ENCODE peak calls at places on chromosomes 13 and 19, in five cellular contexts. H is NCI-H82; V is mesenteric fat pad; B is stimulated activated CD8-positive, alpha-beta memory T cell treated with anti-CD3 and anti-CD28 coated beads, Interleukin-2, amount 100 ng/mL, for 1 hour; D is germinal center. U is an unnamed sample.

GRCh38 chr13:27644302-27644701 is 22.6 kb downstream of the POLR1D start:
- DNase-seq in H (peak; percentile 57), V (no peak), B (no peak), D (no peak), U (no peak)

GRCh38 chr19:30065680-30066606 is 123.9 kb downstream of the URI1 start:
- DNase-seq in H (no peak), V (peak; percentile 45), B (no peak), D (no peak), U (no peak)

GRCh38 chr19:6383188-6383587 is 7.5 kb upstream of the PSPN start:
- DNase-seq in H (no peak), V (no peak), B (no peak), D (no peak), U (no peak)

GRCh38 chr13:99463998-99464397 is 37.3 kb upstream of the TM9SF2 start:
- DNase-seq in H (no peak), V (no peak), B (no peak), D (no peak), U (no peak)

GRCh38 chr13:40031031-40031430 is 375.6 kb downstream of the COG6 start:
- DNase-seq in H (no peak), V (no peak), B (no peak), D (no peak), U (no peak)

GRCh38 chr13:113565526-113566226 is 18.9 kb upstream of the TFDP1 start:
- DNase-seq in H (no peak), V (no peak), B (no peak), D (no peak), U (no peak)

GRCh38 chr13:84497613-84498012 is 615.3 kb upstream of the SLITRK1 start:
- DNase-seq in H (peak; percentile 43), V (no peak), B (no peak), D (no peak), U (no peak)

GRCh38 chr19:42092350-42092749 is 16.4 kb downstream of the ZNF574 start:
- DNase-seq in H (peak; percentile 82), V (no peak), B (no peak), D (no peak), U (peak; percentile 36)

GRCh38 chr19:4369888-4370260 is 26.5 kb downstream of the MPND start:
- DNase-seq in H (no peak), V (no peak), B (peak; percentile 44), D (peak; percentile 61), U (no peak)

GRCh38 chr19:39765091-39766076 is 13.3 kb upstream of the LEUTX start:
- DNase-seq in H (peak; percentile 83), V (no peak), B (no peak), D (peak; percentile 18), U (peak; percentile 68)

GRCh38 chr13:23268441-23268840 is 87.7 kb downstream of the SGCG start:
- DNase-seq in H (no peak), V (no peak), B (no peak), D (no peak), U (no peak)

GRCh38 chr13:50742353-50742752 is 101.1 kb downstream of the DLEU7 start:
- DNase-seq in H (no peak), V (no peak), B (no peak), D (no peak), U (no peak)

GRCh38 chr19:50661675-50662441 is 12.6 kb downstream of the C19orf81 start:
- DNase-seq in H (no peak), V (no peak), B (no peak), D (no peak), U (no peak)

GRCh38 chr13:111639994-111640393 is 319.6 kb downstream of the TEX29 start:
- DNase-seq in H (no peak), V (peak; percentile 55), B (no peak), D (no peak), U (no peak)

GRCh38 chr13:25885418-25885817 is 166.4 kb downstream of the SHISA2 start:
- DNase-seq in H (no peak), V (no peak), B (no peak), D (no peak), U (no peak)

GRCh38 chr13:101489635-101490034 is 37.2 kb downstream of the ITGBL1 start:
- DNase-seq in H (no peak), V (no peak), B (no peak), D (no peak), U (no peak)

GRCh38 chr13:110193491-110193890 is 113.5 kb downstream of the COL4A1 start:
- DNase-seq in H (no peak), V (no peak), B (no peak), D (no peak), U (no peak)

GRCh38 chr19:2271516-2272103 is 10.4 kb downstream of the PEAK3 start:
- DNase-seq in H (no peak), V (no peak), B (no peak), D (peak; percentile 8), U (no peak)

GRCh38 chr13:67238277-67238859 is 8.2 kb upstream of the PCDH9 start:
- DNase-seq in H (peak; percentile 58), V (no peak), B (no peak), D (peak; percentile 7), U (peak; percentile 42)

GRCh38 chr13:92807343-92807742 is 419.3 kb upstream of the GPC6 start:
- DNase-seq in H (no peak), V (no peak), B (no peak), D (no peak), U (no peak)

GRCh38 chr19:49491030-49491803 is 3.8 kb downstream of the RPL13A start:
- DNase-seq in H (no peak), V (no peak), B (no peak), D (no peak), U (no peak)

GRCh38 chr13:96636310-96636709 is 358.0 kb downstream of the OXGR1 start:
- DNase-seq in H (no peak), V (no peak), B (no peak), D (no peak), U (no peak)

GRCh38 chr19:23991170-23991569 is 76.5 kb downstream of the ZNF726 start:
- DNase-seq in H (peak; percentile 33), V (no peak), B (no peak), D (no peak), U (peak; percentile 96)

GRCh38 chr19:39001016-39001415 is 25.5 kb upstream of the FBXO17 start:
- DNase-seq in H (peak; percentile 88), V (no peak), B (no peak), D (no peak), U (no peak)

GRCh38 chr13:43883636-43884035 is 3.9 kb downstream of the LACC1 start:
- DNase-seq in H (no peak), V (no peak), B (no peak), D (no peak), U (no peak)

GRCh38 chr13:38180100-38180499 is 169.6 kb upstream of the UFM1 start:
- DNase-seq in H (no peak), V (no peak), B (no peak), D (no peak), U (no peak)

GRCh38 chr13:29270536-29271045 is 324.9 kb downstream of the SLC7A1 start:
- DNase-seq in H (no peak), V (no peak), B (no peak), D (no peak), U (no peak)

GRCh38 chr13:108266316-108266936 is 3.1 kb upstream of the TNFSF13B start:
- DNase-seq in H (no peak), V (no peak), B (no peak), D (no peak), U (no peak)

GRCh38 chr19:19554074-19555023 is 16.3 kb downstream of the CILP2 start:
- DNase-seq in H (peak; percentile 83), V (no peak), B (no peak), D (peak; percentile 71), U (peak; percentile 6)

GRCh38 chr19:10416380-10417257 is 3.7 kb upstream of the PDE4A start:
- DNase-seq in H (peak; percentile 91), V (peak; percentile 93), B (peak; percentile 84), D (peak; percentile 92), U (peak; percentile 90)

GRCh38 chr19:16398530-16399241 is 73.1 kb downstream of the EPS15L1 start:
- DNase-seq in H (no peak), V (no peak), B (no peak), D (no peak), U (peak; percentile 10)

GRCh38 chr13:45184693-45185092 is 16.2 kb downstream of the KCTD4 start:
- DNase-seq in H (no peak), V (no peak), B (no peak), D (no peak), U (no peak)

GRCh38 chr19:55041627-55042343 is 3.7 kb upstream of the GP6 start:
- DNase-seq in H (no peak), V (no peak), B (no peak), D (no peak), U (no peak)

GRCh38 chr13:40187836-40188591 is 478.4 kb downstream of the FOXO1 start:
- DNase-seq in H (no peak), V (no peak), B (no peak), D (no peak), U (no peak)

GRCh38 chr19:41588497-41589209 is 12.7 kb downstream of the CEACAM21 start:
- DNase-seq in H (no peak), V (no peak), B (no peak), D (peak; percentile 26), U (no peak)

GRCh38 chr19:38417544-38418506 is 8.2 kb downstream of the RASGRP4 start:
- DNase-seq in H (peak; percentile 89), V (no peak), B (no peak), D (peak; percentile 75), U (peak; percentile 74)

GRCh38 chr13:111006508-111007031 is 91.7 kb upstream of the ANKRD10 start:
- DNase-seq in H (no peak), V (no peak), B (no peak), D (no peak), U (no peak)

GRCh38 chr13:99671746-99672145 is 170.5 kb downstream of the TM9SF2 start:
- DNase-seq in H (no peak), V (no peak), B (no peak), D (no peak), U (no peak)